ENCODE peak calls at places on chromosomes 2 and 18, in six cellular contexts. One of them, this sample, is unnamed.

GRCh38 chr2:241665731-241666440 is 20.7 kb downstream of the DTYMK start:
- DNase-seq in vagina: no peak
- DNase-seq in caudate nucleus: no peak
- DNase-seq in kidney tubule cell: no peak
- DNase-seq in AG20443: no peak
- DNase-seq in mammary epithelial cell: no peak
- DNase-seq in this sample: no peak

GRCh38 chr18:67875936-67876335 is 359.4 kb upstream of the DSEL start:
- DNase-seq in vagina: no peak
- DNase-seq in caudate nucleus: no peak
- DNase-seq in kidney tubule cell: no peak
- DNase-seq in AG20443: no peak
- DNase-seq in mammary epithelial cell: no peak
- DNase-seq in this sample: no peak

GRCh38 chr18:32049393-32050161 is 31.0 kb downstream of the RNF125 start:
- DNase-seq in vagina: no peak
- DNase-seq in caudate nucleus: no peak
- DNase-seq in kidney tubule cell: peak; percentile 44
- DNase-seq in AG20443: no peak
- DNase-seq in mammary epithelial cell: peak; percentile 66
- DNase-seq in this sample: no peak

GRCh38 chr18:55076643-55077218 is 117.5 kb upstream of the CCDC68 start:
- DNase-seq in vagina: no peak
- DNase-seq in caudate nucleus: no peak
- DNase-seq in kidney tubule cell: no peak
- DNase-seq in AG20443: peak; percentile 50
- DNase-seq in mammary epithelial cell: no peak
- DNase-seq in this sample: no peak

GRCh38 chr2:157898591-157898996 is 22.5 kb upstream of the ACVR1 start:
- DNase-seq in vagina: no peak
- DNase-seq in caudate nucleus: no peak
- DNase-seq in kidney tubule cell: peak; percentile 76
- DNase-seq in AG20443: peak; percentile 60
- DNase-seq in mammary epithelial cell: peak; percentile 84
- DNase-seq in this sample: peak; percentile 91

GRCh38 chr18:3448845-3449701 is 899 bp upstream of the TGIF1 start:
- DNase-seq in vagina: no peak
- DNase-seq in caudate nucleus: peak; percentile 39
- DNase-seq in kidney tubule cell: peak; percentile 93
- DNase-seq in AG20443: peak; percentile 73
- DNase-seq in mammary epithelial cell: peak; percentile 96
- DNase-seq in this sample: peak; percentile 77

GRCh38 chr2:74735009-74735408 is 81.0 kb downstream of the SEMA4F start:
- DNase-seq in vagina: no peak
- DNase-seq in caudate nucleus: no peak
- DNase-seq in kidney tubule cell: peak; percentile 39
- DNase-seq in AG20443: no peak
- DNase-seq in mammary epithelial cell: peak; percentile 73
- DNase-seq in this sample: peak; percentile 41

GRCh38 chr2:194686569-194686968 is 970.5 kb upstream of the SLC39A10 start:
- DNase-seq in vagina: no peak
- DNase-seq in caudate nucleus: no peak
- DNase-seq in kidney tubule cell: no peak
- DNase-seq in AG20443: no peak
- DNase-seq in mammary epithelial cell: no peak
- DNase-seq in this sample: no peak

GRCh38 chr2:240719676-240720545 is 28.2 kb downstream of the AQP12A start:
- DNase-seq in vagina: no peak
- DNase-seq in caudate nucleus: no peak
- DNase-seq in kidney tubule cell: no peak
- DNase-seq in AG20443: no peak
- DNase-seq in mammary epithelial cell: no peak
- DNase-seq in this sample: no peak

GRCh38 chr2:145800201-145801091 is 1280.5 kb upstream of the ZEB2 start:
- DNase-seq in vagina: no peak
- DNase-seq in caudate nucleus: no peak
- DNase-seq in kidney tubule cell: peak; percentile 93
- DNase-seq in AG20443: no peak
- DNase-seq in mammary epithelial cell: peak; percentile 91
- DNase-seq in this sample: peak; percentile 25

GRCh38 chr2:73408198-73408597 is 22.6 kb downstream of the ALMS1 start:
- DNase-seq in vagina: no peak
- DNase-seq in caudate nucleus: no peak
- DNase-seq in kidney tubule cell: no peak
- DNase-seq in AG20443: no peak
- DNase-seq in mammary epithelial cell: no peak
- DNase-seq in this sample: no peak

GRCh38 chr2:162072976-162073775 is 839 bp downstream of the DPP4 start:
- DNase-seq in vagina: no peak
- DNase-seq in caudate nucleus: no peak
- DNase-seq in kidney tubule cell: peak; percentile 39
- DNase-seq in AG20443: peak; percentile 36
- DNase-seq in mammary epithelial cell: no peak
- DNase-seq in this sample: no peak

GRCh38 chr2:161384864-161385263 is 31.2 kb upstream of the TBR1 start:
- DNase-seq in vagina: no peak
- DNase-seq in caudate nucleus: no peak
- DNase-seq in kidney tubule cell: no peak
- DNase-seq in AG20443: no peak
- DNase-seq in mammary epithelial cell: no peak
- DNase-seq in this sample: no peak

GRCh38 chr2:69798466-69798908 is 31.0 kb upstream of the GMCL1 start:
- DNase-seq in vagina: no peak
- DNase-seq in caudate nucleus: no peak
- DNase-seq in kidney tubule cell: peak; percentile 74
- DNase-seq in AG20443: peak; percentile 48
- DNase-seq in mammary epithelial cell: peak; percentile 72
- DNase-seq in this sample: peak; percentile 28

GRCh38 chr2:75428627-75429026 is 132.1 kb downstream of the EVA1A start:
- DNase-seq in vagina: no peak
- DNase-seq in caudate nucleus: no peak
- DNase-seq in kidney tubule cell: no peak
- DNase-seq in AG20443: no peak
- DNase-seq in mammary epithelial cell: no peak
- DNase-seq in this sample: no peak

GRCh38 chr2:128776461-128776971 is 457.8 kb upstream of the HS6ST1 start:
- DNase-seq in vagina: peak; percentile 52
- DNase-seq in caudate nucleus: no peak
- DNase-seq in kidney tubule cell: no peak
- DNase-seq in AG20443: no peak
- DNase-seq in mammary epithelial cell: no peak
- DNase-seq in this sample: no peak

GRCh38 chr2:151947524-151948165 is 119.4 kb upstream of the ARL5A start:
- DNase-seq in vagina: no peak
- DNase-seq in caudate nucleus: no peak
- DNase-seq in kidney tubule cell: peak; percentile 6
- DNase-seq in AG20443: peak; percentile 33
- DNase-seq in mammary epithelial cell: peak; percentile 69
- DNase-seq in this sample: peak; percentile 65

GRCh38 chr2:195520671-195521155 is 136.3 kb upstream of the SLC39A10 start:
- DNase-seq in vagina: no peak
- DNase-seq in caudate nucleus: no peak
- DNase-seq in kidney tubule cell: peak; percentile 79
- DNase-seq in AG20443: peak; percentile 90
- DNase-seq in mammary epithelial cell: peak; percentile 29
- DNase-seq in this sample: peak; percentile 58

This sample was measured in HT1080.